ENCODE peak calls at places on chromosomes 5 and 9, in five cellular contexts. A is GM12878, C is K562, T is H1, Q is HepG2. M is an unnamed sample.

GRCh38 chr9:128625391-128626145 is 31.1 kb downstream of the DYNC2I2 start:
- DNase-seq in A (no peak), C (no peak), T (no peak), Q (no peak), M (no peak)

GRCh38 chr5:132056610-132057497 is 3.6 kb upstream of the IL3 start:
- DNase-seq in A (no peak), C (no peak), T (no peak), Q (no peak), M (no peak)

GRCh38 chr9:37026085-37026935 is 7.8 kb downstream of the PAX5 start:
- DNase-seq in A (no peak), C (no peak), T (peak; percentile 77), Q (no peak), M (no peak)

GRCh38 chr5:55935371-55935770 is 59.4 kb downstream of the IL6ST start:
- DNase-seq in A (no peak), C (no peak), T (no peak), Q (no peak), M (no peak)

GRCh38 chr9:87678650-87679355 is 47.1 kb upstream of the CTSL start:
- DNase-seq in A (no peak), C (peak; percentile 69), T (peak; percentile 72), Q (peak; percentile 64), M (peak; percentile 75)

GRCh38 chr5:52878671-52879070 is 91.0 kb downstream of the ITGA1 start:
- DNase-seq in A (no peak), C (no peak), T (no peak), Q (no peak), M (no peak)

GRCh38 chr5:1500411-1501091 is 23.2 kb downstream of the LPCAT1 start:
- DNase-seq in A (no peak), C (no peak), T (no peak), Q (no peak), M (no peak)

GRCh38 chr5:7394889-7395431 is 978 bp upstream of the ADCY2 start:
- DNase-seq in A (no peak), C (no peak), T (peak; percentile 82), Q (no peak), M (no peak)

GRCh38 chr5:61330879-61331406 is 1.1 kb upstream of the ZSWIM6 start:
- DNase-seq in A (no peak), C (peak; percentile 17), T (peak; percentile 76), Q (peak; percentile 31), M (peak; percentile 82)

GRCh38 chr9:21144620-21145019 is 3.0 kb upstream of the IFNW1 start:
- DNase-seq in A (peak; percentile 30), C (no peak), T (no peak), Q (no peak), M (no peak)

GRCh38 chr9:109107402-109108240 is 12.1 kb downstream of the TMEM245 start:
- DNase-seq in A (no peak), C (peak; percentile 76), T (no peak), Q (peak; percentile 33), M (peak; percentile 70)

GRCh38 chr9:100322954-100323536 is 29.7 kb downstream of the TEX10 start:
- DNase-seq in A (no peak), C (peak; percentile 57), T (no peak), Q (peak; percentile 26), M (peak; percentile 18)

GRCh38 chr5:122581629-122582028 is 193.3 kb upstream of the SNX2 start:
- DNase-seq in A (no peak), C (no peak), T (no peak), Q (no peak), M (no peak)

GRCh38 chr9:117574099-117574498 is 130.1 kb upstream of the TLR4 start:
- DNase-seq in A (no peak), C (no peak), T (no peak), Q (no peak), M (no peak)

GRCh38 chr5:141704782-141705297 is 22.8 kb upstream of the ARAP3 start:
- DNase-seq in A (no peak), C (no peak), T (no peak), Q (no peak), M (no peak)

GRCh38 chr5:150186796-150187356 is 3.0 kb upstream of the SLC6A7 start:
- DNase-seq in A (no peak), C (no peak), T (no peak), Q (no peak), M (no peak)

GRCh38 chr9:37540634-37541033 is 35.5 kb downstream of the FBXO10 start:
- DNase-seq in A (no peak), C (no peak), T (no peak), Q (no peak), M (no peak)

GRCh38 chr5:33008751-33009418 is 297.8 kb downstream of the NPR3 start:
- DNase-seq in A (no peak), C (no peak), T (no peak), Q (no peak), M (no peak)

GRCh38 chr9:16642421-16643109 is 227.9 kb downstream of the BNC2 start:
- DNase-seq in A (no peak), C (no peak), T (no peak), Q (no peak), M (no peak)

GRCh38 chr5:40962207-40962955 is 53.1 kb downstream of the C7 start:
- DNase-seq in A (no peak), C (no peak), T (no peak), Q (no peak), M (no peak)

GRCh38 chr5:10735569-10736255 is 25.3 kb downstream of the DAP start:
- DNase-seq in A (no peak), C (peak; percentile 70), T (no peak), Q (no peak), M (no peak)

GRCh38 chr9:68896495-68896894 is 117.4 kb downstream of the PRKACG start:
- DNase-seq in A (no peak), C (no peak), T (no peak), Q (no peak), M (no peak)

GRCh38 chr9:125747053-125747764 is at the start of gene PBX3:
- DNase-seq in A (no peak), C (peak; percentile 52), T (peak; percentile 66), Q (no peak), M (peak; percentile 31)

GRCh38 chr5:51604324-51604723 is 221.1 kb downstream of the ISL1 start:
- DNase-seq in A (no peak), C (no peak), T (no peak), Q (no peak), M (no peak)

GRCh38 chr9:74803366-74804017 is 84.2 kb downstream of the TRPM6 start:
- DNase-seq in A (no peak), C (no peak), T (no peak), Q (peak; percentile 34), M (peak; percentile 80)

GRCh38 chr9:74800226-74800625 is 87.5 kb downstream of the TRPM6 start:
- DNase-seq in A (no peak), C (no peak), T (no peak), Q (no peak), M (no peak)

DNA sequence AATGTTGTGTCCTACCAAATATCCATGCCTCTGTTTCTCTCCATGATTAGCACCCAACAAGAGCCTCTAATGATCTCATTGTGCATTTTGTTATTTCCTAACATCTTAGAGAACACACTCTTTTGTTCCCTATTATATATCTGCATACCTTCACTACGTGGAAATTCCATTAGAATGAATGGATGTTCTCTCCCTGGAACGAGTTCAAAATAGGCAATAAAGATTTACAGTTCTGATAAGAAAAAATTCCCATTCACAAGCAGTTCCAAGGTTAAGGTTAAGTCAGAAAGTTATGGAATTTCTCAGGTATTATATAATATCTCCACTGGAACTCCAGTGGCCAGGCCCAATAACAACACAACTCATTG is 83.7 kb downstream of the TRPM6 start:
- DNase-seq in A (no peak), C (no peak), T (no peak), Q (no peak), M (peak; percentile 11)
- TF ChIP-seq CEBPB in A (no peak), C (no peak), T (no peak), Q (no peak), M (no peak)

GRCh38 chr9:13646500-13646899 is 367.0 kb upstream of the MPDZ start:
- DNase-seq in A (no peak), C (no peak), T (no peak), Q (no peak), M (no peak)
- TF ChIP-seq EP300 in A (no peak), C (no peak), T (no peak), Q (no peak), M (no peak)

DNA sequence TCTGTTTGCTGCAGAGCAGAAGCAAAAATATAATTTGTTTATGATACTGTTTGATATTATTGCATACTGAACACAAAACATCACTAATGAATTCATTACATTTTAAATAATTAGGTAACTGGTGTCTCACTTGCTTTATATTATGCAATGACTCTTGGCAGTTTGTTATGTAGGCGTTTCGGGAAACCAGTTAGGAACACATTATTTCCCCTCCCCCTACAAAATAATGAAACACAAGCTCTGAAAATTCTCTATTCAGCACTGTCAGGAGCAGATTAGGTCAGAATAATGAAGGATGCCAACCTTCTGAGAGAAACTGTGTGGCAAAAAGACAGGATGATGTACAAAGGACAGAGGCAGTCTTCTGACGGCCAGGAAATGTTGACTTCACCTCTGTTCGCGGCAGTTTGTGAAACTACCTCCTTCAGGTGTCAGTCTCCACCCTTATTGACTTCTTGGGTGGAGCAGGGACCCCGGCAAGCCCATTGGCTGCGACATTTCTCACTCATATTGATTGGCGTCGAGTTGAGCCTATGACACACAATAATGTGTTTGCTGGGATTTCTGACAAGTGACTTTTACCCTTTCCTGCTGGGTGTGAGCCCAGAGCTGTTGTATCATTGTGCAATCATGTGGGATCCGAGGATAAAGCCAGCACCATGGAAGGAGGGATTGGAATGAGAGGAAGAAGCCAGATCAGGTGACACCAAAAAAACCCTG is 34.0 kb downstream of the SH3PXD2B start:
- DNase-seq in A (no peak), C (peak; percentile 41), T (peak; percentile 59), Q (peak; percentile 91), M (peak; percentile 60)
- TF ChIP-seq CEBPB in A (no peak), C (peak; percentile 92), T (peak; percentile 54), Q (peak; percentile 99), M (peak; percentile 86)

GRCh38 chr9:105447814-105448812 is at the start of gene FSD1L:
- DNase-seq in A (peak; percentile 74), C (peak; percentile 96), T (peak; percentile 89), Q (peak; percentile 84), M (peak; percentile 82)
- TF ChIP-seq EP300 in A (no peak), C (peak; percentile 6), T (no peak), Q (no peak), M (no peak)

DNA sequence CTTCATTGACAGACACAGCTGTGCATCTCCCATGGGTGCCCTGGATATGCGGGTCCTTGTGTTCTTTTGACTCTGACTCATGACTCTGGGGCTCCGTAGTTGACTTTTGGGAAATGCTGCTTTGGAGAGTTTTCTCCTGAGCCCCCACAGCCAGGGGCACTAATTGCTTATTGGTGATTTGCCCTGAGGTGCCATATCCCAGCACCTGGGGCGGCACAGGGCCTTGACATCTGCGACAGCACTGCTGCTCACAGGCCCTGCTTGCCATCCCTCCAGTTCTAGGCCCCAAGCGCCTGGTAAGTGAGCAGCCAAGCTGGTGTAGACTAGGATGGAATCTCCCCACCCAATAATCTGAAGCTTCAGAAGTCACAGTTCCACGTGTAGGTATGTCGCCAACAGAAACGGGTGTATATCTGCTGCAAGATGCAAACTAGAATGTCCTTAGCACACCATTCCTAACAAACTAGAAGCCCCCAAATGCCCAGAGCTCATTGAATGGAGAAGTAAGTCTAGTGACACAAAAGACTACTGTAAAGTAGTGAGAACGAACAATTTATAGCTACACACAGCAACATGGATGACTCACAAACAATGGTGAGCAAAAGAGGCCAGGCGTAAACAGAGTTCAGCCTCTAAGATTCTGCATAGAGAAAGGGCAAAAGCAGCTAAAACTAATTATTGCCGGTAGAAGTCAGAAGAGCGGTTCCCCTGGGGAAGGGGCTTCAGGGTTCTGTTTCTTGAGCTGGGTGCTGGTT is 74.9 kb downstream of the AMBP start:
- DNase-seq in A (no peak), C (no peak), T (peak; percentile 39), Q (no peak), M (no peak)
- TF ChIP-seq CEBPB in A (no peak), C (no peak), T (no peak), Q (no peak), M (no peak)

GRCh38 chr5:77138981-77139380 is 51.9 kb upstream of the ZBED3 start:
- DNase-seq in A (no peak), C (peak; percentile 22), T (no peak), Q (no peak), M (no peak)
- TF ChIP-seq EP300 in A (no peak), C (no peak), T (no peak), Q (no peak), M (no peak)